ENCODE peak calls at places on chromosome 4, in ten cellular contexts. N is GM23248, O is left lung, D is right cardiac atrium, Z is uterus, M is pancreas, G is PC-9, H is vagina, J is A673, U is H9. K is an unnamed sample.
A peak's percentile ranks its signal among the peaks of the same experiment; 100 is the strongest.

GRCh38 chr4:118288097-118288496 is 64.7 kb downstream of the PRSS12 start:
- DNase-seq in N (peak; percentile 66), O (no peak), D (no peak), Z (no peak), M (no peak), G (no peak), H (no peak), J (no peak), U (no peak), K (no peak)

GRCh38 chr4:87150498-87151261 is 69.7 kb downstream of the KLHL8 start:
- DNase-seq in N (peak; percentile 71), O (no peak), D (no peak), Z (no peak), M (peak; percentile 53), G (peak; percentile 16), H (no peak), J (peak; percentile 74), U (no peak), K (no peak)

GRCh38 chr4:91198951-91199350 is 1071.8 kb downstream of the CCSER1 start:
- DNase-seq in N (no peak), O (no peak), D (no peak), Z (no peak), M (no peak), G (no peak), H (no peak), J (no peak), U (no peak), K (no peak)

GRCh38 chr4:121973791-121974190 is 21.9 kb upstream of the TRPC3 start:
- DNase-seq in N (no peak), O (no peak), D (no peak), Z (no peak), M (no peak), G (no peak), H (no peak), J (no peak), U (no peak), K (no peak)

GRCh38 chr4:88158360-88159136 is at the start of gene ABCG2:
- DNase-seq in N (peak; percentile 72), O (peak; percentile 39), D (peak; percentile 22), Z (peak; percentile 26), M (peak; percentile 8), G (peak; percentile 46), H (no peak), J (peak; percentile 37), U (peak; percentile 78), K (peak; percentile 58)

GRCh38 chr4:80140237-80140636 is 57.1 kb upstream of the PRDM8 start:
- DNase-seq in N (no peak), O (no peak), D (no peak), Z (no peak), M (no peak), G (no peak), H (no peak), J (no peak), U (no peak), K (no peak)

GRCh38 chr4:80963051-80963450 is 67.5 kb upstream of the BMP3 start:
- DNase-seq in N (peak; percentile 57), O (no peak), D (no peak), Z (no peak), M (no peak), G (no peak), H (no peak), J (no peak), U (no peak), K (no peak)

GRCh38 chr4:79395883-79396282 is 12.1 kb downstream of the GK2 start:
- DNase-seq in N (no peak), O (no peak), D (no peak), Z (no peak), M (no peak), G (no peak), H (no peak), J (no peak), U (no peak), K (no peak)

GRCh38 chr4:106034205-106034604 is 138.9 kb downstream of the NPNT start:
- DNase-seq in N (peak; percentile 56), O (no peak), D (no peak), Z (no peak), M (no peak), G (no peak), H (no peak), J (peak; percentile 84), U (no peak), K (no peak)

GRCh38 chr4:40441415-40441814 is 106.3 kb downstream of the CHRNA9 start:
- DNase-seq in N (no peak), O (no peak), D (no peak), Z (no peak), M (no peak), G (no peak), H (no peak), J (no peak), U (no peak), K (no peak)

GRCh38 chr4:138087181-138087714 is 154.9 kb downstream of the SLC7A11 start:
- DNase-seq in N (no peak), O (no peak), D (no peak), Z (no peak), M (no peak), G (no peak), H (no peak), J (no peak), U (no peak), K (no peak)

GRCh38 chr4:121192500-121192899 is 28.4 kb upstream of the TNIP3 start:
- DNase-seq in N (peak; percentile 73), O (no peak), D (no peak), Z (no peak), M (no peak), G (no peak), H (no peak), J (peak; percentile 69), U (no peak), K (no peak)

GRCh38 chr4:25674386-25674785 is 18.7 kb downstream of the SLC34A2 start:
- DNase-seq in N (no peak), O (no peak), D (no peak), Z (no peak), M (no peak), G (no peak), H (no peak), J (no peak), U (no peak), K (no peak)

GRCh38 chr4:150379454-150379853 is 202.5 kb upstream of the MAB21L2 start:
- DNase-seq in N (peak; percentile 58), O (no peak), D (no peak), Z (no peak), M (no peak), G (no peak), H (no peak), J (no peak), U (no peak), K (no peak)

DNA sequence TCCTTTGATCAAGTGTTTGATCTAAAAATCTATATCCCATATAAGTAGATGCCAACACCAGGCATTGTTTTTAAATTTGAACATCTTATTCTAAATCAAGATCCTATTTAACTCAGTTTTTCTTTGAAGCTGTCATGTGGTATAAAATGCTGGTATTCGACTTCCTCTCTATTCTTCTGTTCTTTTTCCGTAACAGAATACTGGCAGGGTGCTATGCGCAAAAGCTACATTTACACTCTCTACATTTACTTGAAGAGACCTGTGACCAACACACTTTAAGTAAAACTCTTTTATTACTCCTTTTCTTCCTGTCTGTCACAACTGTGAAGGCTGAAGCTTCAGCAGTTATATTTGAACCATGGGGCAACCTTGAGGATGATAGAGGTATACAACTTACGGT is 612.8 kb downstream of the C4orf33 start:
- DNase-seq in N (no peak), O (no peak), D (no peak), Z (no peak), M (no peak), G (no peak), H (no peak), J (no peak), U (no peak), K (no peak)
- H3K27me3 ChIP-seq in N (no peaks in the 10 kb centered on the region), O (no peaks in the 10 kb centered on the region), D (no peaks in the 10 kb centered on the region), Z (no peaks in the 10 kb centered on the region), M (no peaks in the 10 kb centered on the region), G (no peaks in the 10 kb centered on the region), H (no peaks in the 10 kb centered on the region), J (no peaks in the 10 kb centered on the region), U (no peaks in the 10 kb centered on the region), K (no peaks in the 10 kb centered on the region)

GRCh38 chr4:123444298-123444731 is 47.7 kb downstream of the SPRY1 start:
- DNase-seq in N (no peak), O (peak; percentile 57), D (peak; percentile 37), Z (peak; percentile 31), M (peak; percentile 25), G (no peak), H (no peak), J (no peak), U (peak; percentile 65), K (no peak)
- H3K27ac ChIP-seq in N (no peak overlapping the region), O (peak overlapping the region; percentile 60), D (peak overlapping the region; percentile 1), Z (peak overlapping the region; percentile 53), M (peak overlapping the region; percentile 68), G (no peak overlapping the region), H (peak overlapping the region; percentile 10), J (no peak overlapping the region), U (peak overlapping the region; percentile 44), K (no peak overlapping the region)

GRCh38 chr4:8905773-8906667 is 34.4 kb upstream of the HMX1 start:
- DNase-seq in N (no peak), O (peak; percentile 12), D (no peak), Z (no peak), M (no peak), G (no peak), H (no peak), J (no peak), U (peak; percentile 18), K (peak; percentile 33)

GRCh38 chr4:8907596-8908205 is 36.1 kb upstream of the HMX1 start:
- DNase-seq in N (no peak), O (peak; percentile 32), D (no peak), Z (no peak), M (peak; percentile 2), G (no peak), H (no peak), J (no peak), U (peak; percentile 24), K (peak; percentile 54)

GRCh38 chr4:8905236-8905772 is 33.7 kb upstream of the HMX1 start:
- DNase-seq in N (no peak), O (no peak), D (no peak), Z (no peak), M (no peak), G (no peak), H (no peak), J (no peak), U (peak; percentile 18), K (peak; percentile 12)

GRCh38 chr4:8906991-8907595 is 35.5 kb upstream of the HMX1 start:
- DNase-seq in N (no peak), O (no peak), D (no peak), Z (no peak), M (no peak), G (no peak), H (no peak), J (no peak), U (peak; percentile 15), K (no peak)

GRCh38 chr4:8906668-8906970 is 35.0 kb upstream of the HMX1 start:
- DNase-seq in N (no peak), O (peak; percentile 7), D (no peak), Z (no peak), M (no peak), G (no peak), H (no peak), J (no peak), U (no peak), K (peak; percentile 30)
- H3K27me3 ChIP-seq in N (peaks cover 19% of the 10 kb centered on the region), O (no peaks in the 10 kb centered on the region), D (no peaks in the 10 kb centered on the region), Z (no peaks in the 10 kb centered on the region), M (no peaks in the 10 kb centered on the region), G (peaks cover 97% of the 10 kb centered on the region), H (no peaks in the 10 kb centered on the region), J (peaks cover 28% of the 10 kb centered on the region), U (no peaks in the 10 kb centered on the region), K (no peaks in the 10 kb centered on the region)

DNA sequence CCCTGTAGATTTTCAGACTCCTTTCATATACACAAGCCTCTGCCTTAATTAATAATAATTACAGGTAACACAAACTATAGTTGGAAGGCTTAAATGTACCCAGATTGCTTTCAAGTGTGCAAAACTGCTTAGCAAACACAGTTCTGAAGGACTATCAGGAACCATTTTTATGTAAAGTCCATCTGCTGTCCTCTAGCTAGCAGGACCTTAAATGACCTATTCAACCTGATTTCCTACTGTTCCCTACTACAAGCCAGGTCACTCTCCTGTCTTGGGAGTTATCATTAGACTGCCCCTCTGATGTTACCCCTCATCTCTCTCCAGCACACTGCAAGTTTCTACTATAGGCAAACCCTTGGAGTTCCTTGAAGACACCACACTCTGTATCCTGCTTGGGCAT is 157.3 kb downstream of the GBA3 start:
- DNase-seq in N (no peak), O (no peak), D (no peak), Z (no peak), M (no peak), G (no peak), H (no peak), J (no peak), U (no peak), K (no peak)
- H3K27ac ChIP-seq in N (no peak overlapping the region), O (no peak overlapping the region), D (no peak overlapping the region), Z (no peak overlapping the region), M (no peak overlapping the region), G (no peak overlapping the region), H (no peak overlapping the region), J (no peak overlapping the region), U (no peak overlapping the region), K (no peak overlapping the region)

K was measured in aorta.